ENCODE peak calls at places on chromosomes 1 and 21, in four cellular contexts. One of them, this sample, is unnamed.

GRCh38 chr1:20446796-20447195 is 39.2 kb downstream of the CAMK2N1 start:
- DNase-seq in upper lobe of right lung: peak; percentile 36
- DNase-seq in breast epithelium: peak; percentile 28
- DNase-seq in cardiac muscle cell: peak; percentile 24
- DNase-seq in this sample: peak; percentile 39

GRCh38 chr1:106526650-106527049 is 529.8 kb upstream of the PRMT6 start:
- DNase-seq in cardiac muscle cell: peak; percentile 6
- DNase-seq in breast epithelium: no peak
- DNase-seq in upper lobe of right lung: no peak
- DNase-seq in this sample: no peak

GRCh38 chr1:157367870-157368269 is 184.4 kb downstream of the FCRL5 start:
- DNase-seq in breast epithelium: no peak
- DNase-seq in cardiac muscle cell: no peak
- DNase-seq in upper lobe of right lung: no peak
- DNase-seq in this sample: no peak

GRCh38 chr1:219724440-219724839 is 111.5 kb upstream of the ZC3H11B start:
- DNase-seq in cardiac muscle cell: no peak
- DNase-seq in breast epithelium: no peak
- DNase-seq in upper lobe of right lung: no peak
- DNase-seq in this sample: no peak

GRCh38 chr1:94982403-94982802 is 55.5 kb upstream of the CNN3 start:
- DNase-seq in cardiac muscle cell: peak; percentile 43
- DNase-seq in upper lobe of right lung: no peak
- DNase-seq in breast epithelium: no peak
- DNase-seq in this sample: no peak

GRCh38 chr1:160359559-160360226 is 7.2 kb upstream of the NHLH1 start:
- DNase-seq in cardiac muscle cell: no peak
- DNase-seq in breast epithelium: no peak
- DNase-seq in upper lobe of right lung: no peak
- DNase-seq in this sample: peak; percentile 28

GRCh38 chr1:199041173-199041914 is 402.5 kb downstream of the PTPRC start:
- DNase-seq in breast epithelium: no peak
- DNase-seq in cardiac muscle cell: peak; percentile 48
- DNase-seq in upper lobe of right lung: no peak
- DNase-seq in this sample: no peak

GRCh38 chr1:9691108-9691445 is 39.5 kb downstream of the PIK3CD start:
- DNase-seq in breast epithelium: no peak
- DNase-seq in upper lobe of right lung: no peak
- DNase-seq in cardiac muscle cell: peak; percentile 12
- DNase-seq in this sample: no peak

GRCh38 chr1:109804660-109805059 is 40.9 kb upstream of the EPS8L3 start:
- DNase-seq in cardiac muscle cell: no peak
- DNase-seq in breast epithelium: no peak
- DNase-seq in upper lobe of right lung: peak; percentile 2
- DNase-seq in this sample: no peak

GRCh38 chr1:42765832-42766722 is 751 bp downstream of the P3H1 start:
- DNase-seq in cardiac muscle cell: peak; percentile 87
- DNase-seq in breast epithelium: no peak
- DNase-seq in upper lobe of right lung: peak; percentile 78
- DNase-seq in this sample: peak; percentile 23

GRCh38 chr1:216555653-216556052 is 132.4 kb upstream of the USH2A start:
- DNase-seq in cardiac muscle cell: no peak
- DNase-seq in upper lobe of right lung: no peak
- DNase-seq in breast epithelium: no peak
- DNase-seq in this sample: no peak

GRCh38 chr1:89022167-89022959 is at the start of gene GBP3:
- DNase-seq in upper lobe of right lung: no peak
- DNase-seq in breast epithelium: no peak
- DNase-seq in cardiac muscle cell: peak; percentile 75
- DNase-seq in this sample: peak; percentile 82

GRCh38 chr1:99218999-99219398 is 45.3 kb upstream of the PLPPR4 start:
- DNase-seq in cardiac muscle cell: no peak
- DNase-seq in breast epithelium: no peak
- DNase-seq in upper lobe of right lung: no peak
- DNase-seq in this sample: no peak

GRCh38 chr1:42260376-42261078 is 74.5 kb downstream of the FOXJ3 start:
- DNase-seq in cardiac muscle cell: no peak
- DNase-seq in breast epithelium: no peak
- DNase-seq in upper lobe of right lung: no peak
- DNase-seq in this sample: no peak

GRCh38 chr1:185441608-185442007 is 124.6 kb upstream of the IVNS1ABP start:
- DNase-seq in upper lobe of right lung: no peak
- DNase-seq in cardiac muscle cell: peak; percentile 45
- DNase-seq in breast epithelium: no peak
- DNase-seq in this sample: peak; percentile 66

GRCh38 chr1:19124273-19124672 is 85.8 kb downstream of the UBR4 start:
- DNase-seq in upper lobe of right lung: no peak
- DNase-seq in cardiac muscle cell: no peak
- DNase-seq in breast epithelium: no peak
- DNase-seq in this sample: no peak

GRCh38 chr1:36653850-36654249 is 171.1 kb upstream of the CSF3R start:
- DNase-seq in breast epithelium: no peak
- DNase-seq in cardiac muscle cell: peak; percentile 82
- DNase-seq in upper lobe of right lung: no peak
- DNase-seq in this sample: peak; percentile 44

GRCh38 chr1:156524481-156524869 is 23.9 kb upstream of the MEF2D start:
- DNase-seq in cardiac muscle cell: no peak
- DNase-seq in breast epithelium: no peak
- DNase-seq in upper lobe of right lung: peak; percentile 8
- DNase-seq in this sample: no peak

GRCh38 chr1:58515794-58516401 is 30.6 kb downstream of the OMA1 start:
- DNase-seq in breast epithelium: no peak
- DNase-seq in cardiac muscle cell: peak; percentile 88
- DNase-seq in upper lobe of right lung: no peak
- DNase-seq in this sample: peak; percentile 25

GRCh38 chr1:14876747-14877146 is 276.8 kb upstream of the TMEM51 start:
- DNase-seq in upper lobe of right lung: no peak
- DNase-seq in cardiac muscle cell: no peak
- DNase-seq in breast epithelium: no peak
- DNase-seq in this sample: no peak

GRCh38 chr1:20728371-20729154 is 3.9 kb downstream of the SH2D5 start:
- DNase-seq in cardiac muscle cell: no peak
- DNase-seq in upper lobe of right lung: peak; percentile 58
- DNase-seq in breast epithelium: no peak
- DNase-seq in this sample: peak; percentile 16

DNA sequence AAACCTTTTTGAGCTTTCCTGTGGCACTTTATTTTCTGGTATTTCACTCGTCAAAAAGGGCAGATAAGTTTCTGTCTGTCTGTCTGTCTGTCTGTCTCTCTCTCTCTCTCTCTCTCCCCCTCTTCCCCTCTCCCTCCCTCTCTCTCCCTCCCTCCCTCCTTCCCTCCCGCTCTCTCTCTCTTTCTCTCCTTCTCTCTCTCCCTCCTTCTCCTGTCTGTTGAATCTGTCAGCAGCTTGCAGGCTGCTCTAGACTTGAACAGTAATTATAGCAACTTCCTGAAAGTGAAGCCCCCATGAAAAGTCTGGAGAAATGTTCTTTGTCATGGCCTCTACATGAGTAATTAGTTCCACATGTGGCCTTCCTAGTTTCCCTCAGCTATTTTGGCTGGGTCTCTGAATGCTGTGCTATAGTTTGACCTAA is 275.2 kb upstream of the C1orf105 start:
- DNase-seq in breast epithelium: no peak
- DNase-seq in upper lobe of right lung: no peak
- DNase-seq in cardiac muscle cell: peak; percentile 85
- DNase-seq in this sample: no peak
- H3K27ac ChIP-seq in breast epithelium: peak overlapping the region; percentile 90
- H3K27ac ChIP-seq in upper lobe of right lung: peak overlapping the region; percentile 80
- H3K27ac ChIP-seq in cardiac muscle cell: peak overlapping the region; percentile 79
- H3K27ac ChIP-seq in this sample: no peak overlapping the region

DNA sequence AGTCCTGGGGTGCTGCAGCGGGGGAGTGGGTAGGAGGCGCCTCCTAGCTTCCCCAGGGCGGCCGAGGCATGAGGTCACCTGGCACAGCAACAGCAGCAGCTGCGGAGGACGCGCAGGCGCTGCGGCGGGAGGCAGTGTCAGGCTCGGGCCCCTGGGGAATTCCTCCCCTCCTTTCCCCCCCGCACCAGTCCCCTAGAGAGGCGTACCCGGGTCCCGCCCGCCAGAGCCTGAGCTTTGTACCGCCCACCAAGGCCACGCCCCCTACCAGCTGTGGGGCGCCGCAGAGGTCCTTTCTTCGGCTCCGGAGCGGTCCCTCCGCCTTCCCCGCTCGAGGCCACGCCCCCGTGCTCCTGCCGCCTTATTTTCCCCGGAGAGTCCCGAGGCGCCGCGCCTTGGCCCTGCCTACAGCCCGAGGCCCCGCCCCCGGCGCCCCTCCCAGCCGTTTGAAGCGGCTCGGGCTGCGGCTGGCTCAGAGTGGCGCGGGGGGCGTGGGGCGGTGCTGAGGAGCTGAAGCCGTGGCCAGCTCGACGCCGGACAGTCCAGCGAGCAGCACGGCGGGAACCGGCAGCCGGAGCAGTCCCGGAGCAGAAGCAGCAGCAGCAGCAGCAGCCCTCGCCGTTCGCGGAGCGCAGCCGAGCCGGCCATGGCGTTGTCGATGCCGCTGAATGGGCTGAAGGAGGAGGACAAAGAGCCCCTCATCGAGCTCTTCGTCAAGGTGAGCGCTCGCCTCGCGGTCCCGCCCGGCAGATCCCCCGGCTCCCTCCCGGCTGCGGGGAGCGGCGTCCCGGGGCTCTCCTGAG is at the start of gene CLIC4:
- DNase-seq in upper lobe of right lung: peak; percentile 100
- DNase-seq in breast epithelium: peak; percentile 99
- DNase-seq in cardiac muscle cell: peak; percentile 100
- DNase-seq in this sample: peak; percentile 89
- H3K4me1 ChIP-seq in upper lobe of right lung: peaks cover 11% of the 10 kb centered on the region
- H3K4me1 ChIP-seq in breast epithelium: peaks cover 9% of the 10 kb centered on the region
- H3K4me1 ChIP-seq in cardiac muscle cell: peaks cover 25% of the 10 kb centered on the region
- H3K4me1 ChIP-seq in this sample: peaks cover 31% of the 10 kb centered on the region

DNA sequence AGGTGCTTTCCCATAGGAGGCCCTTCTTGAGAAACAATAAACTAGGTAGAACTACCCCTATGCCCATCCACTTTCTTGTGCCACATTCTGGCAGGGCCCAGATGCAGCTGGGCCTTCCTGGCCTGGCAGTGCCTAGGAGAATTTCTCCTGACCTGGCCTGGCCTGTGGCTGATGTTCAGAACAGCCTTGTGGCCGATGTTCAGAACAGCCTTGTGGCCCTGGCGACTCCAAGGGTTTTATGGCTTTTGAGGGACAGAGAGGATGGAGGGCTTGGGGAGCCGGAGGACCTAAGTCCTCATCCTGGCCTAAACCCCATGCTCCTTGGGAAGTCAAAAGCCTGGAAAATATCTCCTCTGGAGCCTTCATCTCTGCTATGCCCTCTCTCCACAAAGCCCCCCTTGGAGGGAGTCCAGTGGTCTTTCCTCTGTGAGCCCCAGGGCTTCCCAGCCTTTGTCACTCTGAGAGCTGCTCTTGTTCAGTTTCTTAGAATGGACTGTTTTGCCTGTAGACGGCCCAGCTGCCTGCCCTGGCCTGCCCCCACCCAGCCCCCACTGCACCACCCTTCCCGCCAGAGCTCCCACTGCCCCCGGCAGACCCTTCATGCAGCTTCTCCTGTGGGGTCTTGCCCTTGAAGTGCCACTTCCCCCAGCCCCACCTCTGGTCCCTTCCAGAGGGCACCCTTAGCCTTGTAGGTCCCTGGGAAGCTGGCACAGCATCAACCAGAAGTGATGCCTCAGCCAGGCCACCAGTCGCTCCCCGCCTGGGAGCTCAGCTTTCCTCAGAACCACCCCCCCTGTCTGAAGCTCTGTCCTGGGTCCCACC is 6.9 kb downstream of the GPR37L1 start:
- DNase-seq in upper lobe of right lung: no peak
- DNase-seq in cardiac muscle cell: no peak
- DNase-seq in breast epithelium: no peak
- DNase-seq in this sample: no peak
- H3K27ac ChIP-seq in upper lobe of right lung: no peak overlapping the region
- H3K27ac ChIP-seq in cardiac muscle cell: no peak overlapping the region
- H3K27ac ChIP-seq in breast epithelium: peak overlapping the region; percentile 98
- H3K27ac ChIP-seq in this sample: no peak overlapping the region

GRCh38 chr1:225780134-225780533 is 2.5 kb downstream of the SRP9 start:
- DNase-seq in upper lobe of right lung: no peak
- DNase-seq in cardiac muscle cell: no peak
- DNase-seq in breast epithelium: no peak
- DNase-seq in this sample: no peak
- H3K4me1 ChIP-seq in upper lobe of right lung: peaks cover 48% of the 10 kb centered on the region
- H3K4me1 ChIP-seq in cardiac muscle cell: peaks cover 9% of the 10 kb centered on the region
- H3K4me1 ChIP-seq in breast epithelium: peaks cover 18% of the 10 kb centered on the region
- H3K4me1 ChIP-seq in this sample: peaks cover 25% of the 10 kb centered on the region

DNA sequence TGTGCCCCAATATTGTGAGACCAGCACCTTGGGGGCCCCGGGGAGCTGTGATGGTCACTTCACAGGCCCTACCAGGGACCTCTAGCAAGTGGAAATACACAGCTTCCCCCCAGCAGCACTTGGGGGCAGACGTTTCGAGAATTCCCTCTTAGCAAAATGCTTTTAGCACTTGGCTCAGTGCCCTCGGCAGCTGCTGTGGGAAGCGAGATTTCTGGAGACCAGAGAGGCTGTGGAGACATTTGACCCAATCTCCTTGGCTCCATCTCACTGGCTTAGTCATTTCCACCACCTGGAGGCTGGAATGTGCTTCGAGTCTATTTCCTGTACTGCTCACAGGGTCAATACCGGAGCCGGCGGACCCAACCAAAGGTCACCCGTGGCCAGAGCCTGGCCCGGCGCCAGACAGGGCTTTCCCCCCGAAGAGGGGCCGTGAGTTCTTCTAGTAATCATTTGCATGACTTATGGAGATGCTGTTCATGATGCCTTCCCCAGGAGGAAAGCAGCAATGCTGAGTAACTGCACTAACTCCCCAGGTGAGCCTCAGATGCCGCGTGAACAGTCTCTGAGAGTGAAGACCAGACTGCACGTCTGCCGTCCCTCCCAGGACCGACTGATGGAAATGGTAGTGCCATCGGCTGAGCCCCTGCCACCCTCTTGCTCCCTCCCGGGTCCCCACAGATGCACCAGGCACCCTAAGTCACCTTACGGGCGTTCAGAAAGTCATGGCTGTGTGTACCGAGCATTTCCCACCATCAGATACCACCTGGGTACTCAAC is 4.4 kb upstream of the C2CD2 start:
- DNase-seq in upper lobe of right lung: no peak
- DNase-seq in breast epithelium: peak; percentile 58
- DNase-seq in cardiac muscle cell: peak; percentile 94
- DNase-seq in this sample: peak; percentile 93
- H3K27ac ChIP-seq in upper lobe of right lung: no peak overlapping the region
- H3K27ac ChIP-seq in breast epithelium: peak overlapping the region; percentile 62
- H3K27ac ChIP-seq in cardiac muscle cell: no peak overlapping the region
- H3K27ac ChIP-seq in this sample: peak overlapping the region; percentile 86

This sample was measured in PC-9.